ENCODE peak calls at places on chromosomes 11 and 22, in four cellular contexts. G is lung, N is NCI-H1436, I is coronary artery. Z is an unnamed sample.

GRCh38 chr11:65180877-65181568 is 705 bp upstream of the CAPN1 start:
- DNase-seq in G (peak), I (peak), N (peak), Z (peak)

GRCh38 chr11:74672956-74673895 is 58.0 kb downstream of the CHRDL2 start:
- DNase-seq in N (no peak), I (peak), G (peak), Z (peak)

GRCh38 chr11:107018902-107019493 is 722 bp upstream of the GUCY1A2 start:
- DNase-seq in N (no peak), G (peak), I (peak), Z (peak)

GRCh38 chr11:13826505-13827278 is 135.8 kb upstream of the SPON1 start:
- DNase-seq in I (no peak), N (no peak), G (no peak), Z (no peak)

GRCh38 chr11:71386232-71386631 is 62.0 kb downstream of the DHCR7 start:
- DNase-seq in N (no peak), G (no peak), I (no peak), Z (no peak)

GRCh38 chr11:122673706-122674105 is 18.2 kb downstream of the UBASH3B start:
- DNase-seq in G (no peak), I (no peak), N (no peak), Z (no peak)

GRCh38 chr11:67056267-67056639 is 394 bp upstream of the RHOD start:
- DNase-seq in N (no peak), I (no peak), G (no peak), Z (no peak)

GRCh38 chr11:72738199-72739141 is 13.7 kb downstream of the ARAP1 start:
- DNase-seq in I (no peak), N (no peak), G (peak), Z (peak)

GRCh38 chr22:38240734-38241252 is 32.0 kb downstream of the TMEM184B start:
- DNase-seq in G (no peak), N (no peak), I (no peak), Z (peak)

GRCh38 chr11:95092549-95093324 is 3.1 kb downstream of the ENDOD1 start:
- DNase-seq in N (no peak), I (no peak), G (no peak), Z (peak)

GRCh38 chr11:67438121-67438902 is 830 bp upstream of the PTPRCAP start:
- DNase-seq in G (no peak), I (no peak), N (no peak), Z (no peak)

GRCh38 chr11:68632802-68633201 is 51.5 kb upstream of the GAL start:
- DNase-seq in G (no peak), N (peak), I (no peak), Z (peak)